ENCODE peak calls at places on chromosomes 16 and 17, in eight cellular contexts. One of them, this sample, is unnamed.

GRCh38 chr17:27551701-27552466 is 79.1 kb upstream of the LGALS9 start:
- DNase-seq in adrenal gland: no peak
- DNase-seq in frontal cortex: no peak
- DNase-seq in T follicular helper cell: no peak
- DNase-seq in AG09319: no peak
- DNase-seq in stimulated activated naive CD8-positive, alpha-beta T cell treated with anti-CD3 and anti-CD28 coated beads, Interleukin-15, Interleukin-2, amounts not matched to agents 100 U/mL and 50 U/mL, for 24 hours: no peak
- DNase-seq in NCI-H1092: no peak
- DNase-seq in B cell: no peak
- DNase-seq in this sample: no peak

GRCh38 chr17:4433515-4434031 is at the start of gene SPNS3:
- DNase-seq in adrenal gland: no peak
- DNase-seq in frontal cortex: no peak
- DNase-seq in T follicular helper cell: no peak
- DNase-seq in AG09319: no peak
- DNase-seq in stimulated activated naive CD8-positive, alpha-beta T cell treated with anti-CD3 and anti-CD28 coated beads, Interleukin-15, Interleukin-2, amounts not matched to agents 100 U/mL and 50 U/mL, for 24 hours: peak; percentile 59
- DNase-seq in NCI-H1092: no peak
- DNase-seq in B cell: peak; percentile 43
- DNase-seq in this sample: no peak

GRCh38 chr16:87700406-87701065 is 65.2 kb downstream of the KLHDC4 start:
- DNase-seq in adrenal gland: no peak
- DNase-seq in frontal cortex: no peak
- DNase-seq in T follicular helper cell: no peak
- DNase-seq in AG09319: no peak
- DNase-seq in stimulated activated naive CD8-positive, alpha-beta T cell treated with anti-CD3 and anti-CD28 coated beads, Interleukin-15, Interleukin-2, amounts not matched to agents 100 U/mL and 50 U/mL, for 24 hours: no peak
- DNase-seq in NCI-H1092: no peak
- DNase-seq in B cell: peak; percentile 45
- DNase-seq in this sample: no peak

GRCh38 chr16:85344502-85345128 is 232.3 kb upstream of the CIBAR2 start:
- DNase-seq in adrenal gland: no peak
- DNase-seq in frontal cortex: no peak
- DNase-seq in T follicular helper cell: no peak
- DNase-seq in AG09319: no peak
- DNase-seq in stimulated activated naive CD8-positive, alpha-beta T cell treated with anti-CD3 and anti-CD28 coated beads, Interleukin-15, Interleukin-2, amounts not matched to agents 100 U/mL and 50 U/mL, for 24 hours: no peak
- DNase-seq in NCI-H1092: no peak
- DNase-seq in B cell: no peak
- DNase-seq in this sample: no peak

GRCh38 chr16:26688105-26688504 is 378.6 kb upstream of the C16orf82 start:
- DNase-seq in adrenal gland: no peak
- DNase-seq in frontal cortex: no peak
- DNase-seq in T follicular helper cell: no peak
- DNase-seq in AG09319: no peak
- DNase-seq in stimulated activated naive CD8-positive, alpha-beta T cell treated with anti-CD3 and anti-CD28 coated beads, Interleukin-15, Interleukin-2, amounts not matched to agents 100 U/mL and 50 U/mL, for 24 hours: no peak
- DNase-seq in NCI-H1092: no peak
- DNase-seq in B cell: no peak
- DNase-seq in this sample: no peak

GRCh38 chr16:57651344-57652333 is 16.5 kb upstream of the ADGRG3 start:
- DNase-seq in adrenal gland: no peak
- DNase-seq in frontal cortex: no peak
- DNase-seq in T follicular helper cell: no peak
- DNase-seq in AG09319: no peak
- DNase-seq in stimulated activated naive CD8-positive, alpha-beta T cell treated with anti-CD3 and anti-CD28 coated beads, Interleukin-15, Interleukin-2, amounts not matched to agents 100 U/mL and 50 U/mL, for 24 hours: no peak
- DNase-seq in NCI-H1092: no peak
- DNase-seq in B cell: no peak
- DNase-seq in this sample: no peak

GRCh38 chr17:18974407-18975149 is 22.6 kb downstream of the SLC5A10 start:
- DNase-seq in adrenal gland: no peak
- DNase-seq in frontal cortex: no peak
- DNase-seq in T follicular helper cell: no peak
- DNase-seq in AG09319: no peak
- DNase-seq in stimulated activated naive CD8-positive, alpha-beta T cell treated with anti-CD3 and anti-CD28 coated beads, Interleukin-15, Interleukin-2, amounts not matched to agents 100 U/mL and 50 U/mL, for 24 hours: peak; percentile 61
- DNase-seq in NCI-H1092: no peak
- DNase-seq in B cell: no peak
- DNase-seq in this sample: no peak

GRCh38 chr17:80445152-80446110 is 30.5 kb downstream of the ENDOV start:
- DNase-seq in adrenal gland: no peak
- DNase-seq in frontal cortex: no peak
- DNase-seq in T follicular helper cell: no peak
- DNase-seq in AG09319: no peak
- DNase-seq in stimulated activated naive CD8-positive, alpha-beta T cell treated with anti-CD3 and anti-CD28 coated beads, Interleukin-15, Interleukin-2, amounts not matched to agents 100 U/mL and 50 U/mL, for 24 hours: no peak
- DNase-seq in NCI-H1092: no peak
- DNase-seq in B cell: no peak
- DNase-seq in this sample: no peak

GRCh38 chr16:29899516-29900101 is at the start of gene SEZ6L2:
- DNase-seq in adrenal gland: peak; percentile 83
- DNase-seq in frontal cortex: peak; percentile 76
- DNase-seq in T follicular helper cell: no peak
- DNase-seq in AG09319: peak; percentile 77
- DNase-seq in stimulated activated naive CD8-positive, alpha-beta T cell treated with anti-CD3 and anti-CD28 coated beads, Interleukin-15, Interleukin-2, amounts not matched to agents 100 U/mL and 50 U/mL, for 24 hours: peak; percentile 88
- DNase-seq in NCI-H1092: peak; percentile 89
- DNase-seq in B cell: no peak
- DNase-seq in this sample: peak; percentile 75

GRCh38 chr17:42274812-42275526 is 1.2 kb downstream of the STAT5B start:
- DNase-seq in adrenal gland: no peak
- DNase-seq in frontal cortex: no peak
- DNase-seq in T follicular helper cell: no peak
- DNase-seq in AG09319: no peak
- DNase-seq in stimulated activated naive CD8-positive, alpha-beta T cell treated with anti-CD3 and anti-CD28 coated beads, Interleukin-15, Interleukin-2, amounts not matched to agents 100 U/mL and 50 U/mL, for 24 hours: no peak
- DNase-seq in NCI-H1092: no peak
- DNase-seq in B cell: no peak
- DNase-seq in this sample: no peak

GRCh38 chr17:82016061-82016874 is 6.4 kb downstream of the CENPX start:
- DNase-seq in adrenal gland: no peak
- DNase-seq in frontal cortex: no peak
- DNase-seq in T follicular helper cell: no peak
- DNase-seq in AG09319: no peak
- DNase-seq in stimulated activated naive CD8-positive, alpha-beta T cell treated with anti-CD3 and anti-CD28 coated beads, Interleukin-15, Interleukin-2, amounts not matched to agents 100 U/mL and 50 U/mL, for 24 hours: no peak
- DNase-seq in NCI-H1092: no peak
- DNase-seq in B cell: no peak
- DNase-seq in this sample: no peak

GRCh38 chr17:42178817-42179216 is 2.1 kb downstream of the KCNH4 start:
- DNase-seq in adrenal gland: no peak
- DNase-seq in frontal cortex: no peak
- DNase-seq in T follicular helper cell: no peak
- DNase-seq in AG09319: no peak
- DNase-seq in stimulated activated naive CD8-positive, alpha-beta T cell treated with anti-CD3 and anti-CD28 coated beads, Interleukin-15, Interleukin-2, amounts not matched to agents 100 U/mL and 50 U/mL, for 24 hours: peak; percentile 27
- DNase-seq in NCI-H1092: no peak
- DNase-seq in B cell: peak; percentile 74
- DNase-seq in this sample: no peak

GRCh38 chr16:74107795-74108610 is 188.6 kb upstream of the PSMD7 start:
- DNase-seq in adrenal gland: no peak
- DNase-seq in frontal cortex: no peak
- DNase-seq in T follicular helper cell: no peak
- DNase-seq in AG09319: no peak
- DNase-seq in stimulated activated naive CD8-positive, alpha-beta T cell treated with anti-CD3 and anti-CD28 coated beads, Interleukin-15, Interleukin-2, amounts not matched to agents 100 U/mL and 50 U/mL, for 24 hours: peak; percentile 51
- DNase-seq in NCI-H1092: no peak
- DNase-seq in B cell: peak; percentile 22
- DNase-seq in this sample: no peak

GRCh38 chr17:42139093-42139492 is 15.7 kb downstream of the RAB5C start:
- DNase-seq in adrenal gland: no peak
- DNase-seq in frontal cortex: no peak
- DNase-seq in T follicular helper cell: no peak
- DNase-seq in AG09319: no peak
- DNase-seq in stimulated activated naive CD8-positive, alpha-beta T cell treated with anti-CD3 and anti-CD28 coated beads, Interleukin-15, Interleukin-2, amounts not matched to agents 100 U/mL and 50 U/mL, for 24 hours: no peak
- DNase-seq in NCI-H1092: no peak
- DNase-seq in B cell: no peak
- DNase-seq in this sample: no peak

GRCh38 chr17:13638855-13639458 is 37.2 kb upstream of the HS3ST3A1 start:
- DNase-seq in adrenal gland: no peak
- DNase-seq in frontal cortex: no peak
- DNase-seq in T follicular helper cell: no peak
- DNase-seq in AG09319: peak; percentile 11
- DNase-seq in stimulated activated naive CD8-positive, alpha-beta T cell treated with anti-CD3 and anti-CD28 coated beads, Interleukin-15, Interleukin-2, amounts not matched to agents 100 U/mL and 50 U/mL, for 24 hours: no peak
- DNase-seq in NCI-H1092: no peak
- DNase-seq in B cell: no peak
- DNase-seq in this sample: no peak

GRCh38 chr17:51540151-51540550 is 279.8 kb downstream of the UTP18 start:
- DNase-seq in adrenal gland: no peak
- DNase-seq in frontal cortex: no peak
- DNase-seq in T follicular helper cell: no peak
- DNase-seq in AG09319: no peak
- DNase-seq in stimulated activated naive CD8-positive, alpha-beta T cell treated with anti-CD3 and anti-CD28 coated beads, Interleukin-15, Interleukin-2, amounts not matched to agents 100 U/mL and 50 U/mL, for 24 hours: no peak
- DNase-seq in NCI-H1092: no peak
- DNase-seq in B cell: no peak
- DNase-seq in this sample: no peak

GRCh38 chr16:78448658-78449327 is 349.3 kb downstream of the WWOX start:
- DNase-seq in adrenal gland: no peak
- DNase-seq in frontal cortex: no peak
- DNase-seq in T follicular helper cell: no peak
- DNase-seq in AG09319: no peak
- DNase-seq in stimulated activated naive CD8-positive, alpha-beta T cell treated with anti-CD3 and anti-CD28 coated beads, Interleukin-15, Interleukin-2, amounts not matched to agents 100 U/mL and 50 U/mL, for 24 hours: no peak
- DNase-seq in NCI-H1092: no peak
- DNase-seq in B cell: no peak
- DNase-seq in this sample: no peak

This sample was measured in skeletal muscle cell.